ENCODE peak calls at places on chromosome 14, in five cellular contexts. B, G, K, R and O are unnamed samples.

GRCh38 chr14:81309511-81309910 is 88.8 kb upstream of the GTF2A1 start:
- DNase-seq in B (no peak), G (no peak), K (no peak), R (no peak), O (no peak)

GRCh38 chr14:77301103-77301502 is 19.6 kb downstream of the POMT2 start:
- DNase-seq in B (peak), G (no peak), K (peak), R (peak), O (peak)

GRCh38 chr14:100824156-100824555 is 1.8 kb upstream of the MEG3 start:
- DNase-seq in B (no peak), G (no peak), K (no peak), R (peak), O (no peak)

GRCh38 chr14:96285667-96286066 is 29.7 kb downstream of the BDKRB1 start:
- DNase-seq in B (no peak), G (no peak), K (no peak), R (peak), O (no peak)

GRCh38 chr14:77268989-77269595 is 1.9 kb downstream of the NGB start:
- DNase-seq in B (no peak), G (no peak), K (no peak), R (no peak), O (no peak)

GRCh38 chr14:94505206-94505605 is 4.1 kb downstream of the SERPINA12 start:
- DNase-seq in B (no peak), G (no peak), K (no peak), R (no peak), O (no peak)

GRCh38 chr14:61388173-61388975 is 67.0 kb downstream of the PRKCH start:
- DNase-seq in B (no peak), G (peak), K (no peak), R (no peak), O (no peak)

GRCh38 chr14:60856113-60856512 is 121.6 kb downstream of the MNAT1 start:
- DNase-seq in B (no peak), G (no peak), K (no peak), R (no peak), O (no peak)

GRCh38 chr14:28751467-28752058 is 15.0 kb upstream of the FOXG1 start:
- DNase-seq in B (peak), G (peak), K (peak), R (peak), O (peak)

GRCh38 chr14:63435204-63435603 is 108.0 kb downstream of the PPP2R5E start:
- DNase-seq in B (no peak), G (no peak), K (no peak), R (no peak), O (no peak)

GRCh38 chr14:84144166-84144565 is 1385.8 kb upstream of the FLRT2 start:
- DNase-seq in B (no peak), G (no peak), K (no peak), R (no peak), O (no peak)

GRCh38 chr14:39773387-39773786 is 341.2 kb upstream of the FBXO33 start:
- DNase-seq in B (no peak), G (no peak), K (no peak), R (no peak), O (no peak)

GRCh38 chr14:88266474-88266873 is 56.6 kb downstream of the KCNK10 start:
- DNase-seq in B (no peak), G (no peak), K (no peak), R (no peak), O (no peak)

GRCh38 chr14:29805415-29806123 is 122.1 kb downstream of the PRKD1 start:
- DNase-seq in B (peak), G (no peak), K (peak), R (no peak), O (no peak)

GRCh38 chr14:69685217-69685616 is 73.8 kb downstream of the SUSD6 start:
- DNase-seq in B (no peak), G (no peak), K (peak), R (no peak), O (no peak)

GRCh38 chr14:99749763-99750715 is 43.2 kb upstream of the EML1 start:
- DNase-seq in B (no peak), G (no peak), K (no peak), R (peak), O (no peak)

GRCh38 chr14:55681088-55681487 is 101.1 kb downstream of the KTN1 start:
- DNase-seq in B (no peak), G (no peak), K (no peak), R (no peak), O (no peak)

GRCh38 chr14:98721061-98721460 is 550.9 kb downstream of the BCL11B start:
- DNase-seq in B (no peak), G (no peak), K (no peak), R (no peak), O (no peak)

GRCh38 chr14:62409909-62410308 is 635.3 kb downstream of the KCNH5 start:
- DNase-seq in B (no peak), G (no peak), K (no peak), R (no peak), O (no peak)

GRCh38 chr14:55926007-55926406 is 192.2 kb upstream of the PELI2 start:
- DNase-seq in B (no peak), G (no peak), K (no peak), R (no peak), O (peak)

GRCh38 chr14:80215756-80216581 is 4.7 kb upstream of the DIO2 start:
- DNase-seq in B (no peak), G (no peak), K (no peak), R (no peak), O (no peak)

GRCh38 chr14:49770212-49770817 is 2.4 kb downstream of the KLHDC2 start:
- DNase-seq in B (peak), G (no peak), K (no peak), R (no peak), O (peak)

GRCh38 chr14:104011824-104012517 is 69.6 kb upstream of the RD3L start:
- DNase-seq in B (no peak), G (no peak), K (no peak), R (no peak), O (no peak)

GRCh38 chr14:101060171-101060601 is 156.7 kb upstream of the RTL1 start:
- DNase-seq in B (no peak), G (no peak), K (no peak), R (no peak), O (no peak)

GRCh38 chr14:72104011-72104613 is 171.9 kb downstream of the RGS6 start:
- DNase-seq in B (peak), G (no peak), K (peak), R (peak), O (no peak)

GRCh38 chr14:103326078-103326477 is 8.0 kb upstream of the EIF5 start:
- DNase-seq in B (no peak), G (no peak), K (no peak), R (no peak), O (no peak)

GRCh38 chr14:74362361-74362915 is 14.2 kb downstream of the VRTN start:
- DNase-seq in B (peak), G (peak), K (peak), R (peak), O (peak)
- TF ChIP-seq FOXM1 in B (no peak), G (no peak), K (no peak), R (no peak), O (no peak)

DNA sequence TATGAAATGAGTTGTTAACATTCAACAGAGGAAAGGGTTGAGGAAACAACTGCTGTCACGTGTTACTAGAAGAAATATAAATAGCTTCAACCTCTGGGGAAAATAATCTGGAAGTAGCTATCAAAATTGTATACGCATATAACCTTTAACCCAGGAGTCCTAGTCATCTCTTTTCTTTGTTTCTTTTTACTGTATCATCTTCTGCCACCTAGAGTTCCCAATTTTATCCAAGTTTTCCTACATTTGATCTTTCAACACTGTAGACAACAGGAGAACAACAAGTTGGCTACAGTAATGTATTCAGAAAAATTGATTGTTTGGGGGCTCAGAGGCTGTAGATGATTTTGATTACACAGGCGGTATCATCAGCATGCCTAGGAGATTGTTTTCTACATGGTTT is 453.7 kb downstream of the FSCB start:
- DNase-seq in B (no peak), G (no peak), K (no peak), R (no peak), O (no peak)
- TF ChIP-seq FOXM1 in B (no peak), G (no peak), K (no peak), R (no peak), O (no peak)

GRCh38 chr14:22648506-22648905 is 4.4 kb upstream of the OR6J1 start:
- DNase-seq in B (no peak), G (no peak), K (no peak), R (no peak), O (no peak)
- TF ChIP-seq FOXM1 in B (no peak), G (no peak), K (no peak), R (no peak), O (no peak)

DNA sequence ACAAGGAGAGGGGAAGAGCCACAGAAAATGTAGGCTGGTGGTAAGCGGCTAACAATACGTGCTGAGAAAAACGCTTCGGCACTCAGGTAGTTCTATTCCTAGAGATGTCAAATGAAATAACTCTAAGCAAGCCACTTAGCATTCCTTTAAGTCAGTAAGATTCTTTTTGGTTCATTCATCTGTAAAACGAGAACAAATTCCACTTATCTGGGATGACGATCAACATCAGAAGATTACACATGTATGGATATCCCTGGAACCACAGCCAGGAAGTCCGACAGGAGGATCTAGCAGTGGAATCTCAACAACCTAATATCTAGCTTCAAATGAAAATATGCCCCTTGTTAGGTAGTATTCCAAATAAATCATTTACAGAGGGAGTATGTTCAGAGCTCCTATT is 74.6 kb upstream of the CDKN3 start:
- DNase-seq in B (no peak), G (no peak), K (no peak), R (no peak), O (no peak)
- TF ChIP-seq FOXM1 in B (no peak), G (no peak), K (no peak), R (no peak), O (no peak)